ENCODE peak calls at places on chromosomes 13 and 19, in eight cellular contexts. Q, K, F, G, X, O, Y and M are unnamed samples. For H3K4me1, the result is how much of the 10 kb centered on the place peaks cover.

GRCh38 chr13:49954674-49955455 is 18.7 kb upstream of the SPRYD7 start:
- DNase-seq in K (no peak), X (no peak), Q (no peak), O (no peak), G (no peak), F (peak), Y (peak), M (no peak)

GRCh38 chr19:32404939-32405430 is 585 bp upstream of the DPY19L3 start:
- DNase-seq in Q (peak), K (peak), X (peak), G (no peak), F (no peak), Y (peak), O (no peak), M (peak)

GRCh38 chr13:43122706-43123268 is 99.4 kb downstream of the DNAJC15 start:
- DNase-seq in F (no peak), K (no peak), Y (no peak), Q (no peak), O (no peak), X (no peak), G (no peak), M (no peak)

GRCh38 chr13:97856001-97856675 is 97.3 kb upstream of the IPO5 start:
- DNase-seq in X (peak), G (no peak), F (no peak), Q (peak), K (peak), O (no peak), Y (peak), M (peak)

GRCh38 chr13:99724633-99725517 is 223.6 kb downstream of the TM9SF2 start:
- DNase-seq in F (no peak), Y (no peak), O (peak), X (no peak), Q (no peak), K (no peak), G (no peak), M (no peak)

GRCh38 chr13:98955336-98955735 is 22.5 kb downstream of the DOCK9 start:
- DNase-seq in F (no peak), O (no peak), G (no peak), Y (no peak), X (no peak), Q (no peak), K (no peak), M (no peak)

GRCh38 chr13:110518150-110518525 is 43.4 kb downstream of the RAB20 start:
- DNase-seq in X (no peak), K (no peak), Q (no peak), F (no peak), G (no peak), Y (no peak), O (no peak), M (peak)

GRCh38 chr19:32646556-32646955 is 28.4 kb downstream of the ANKRD27 start:
- DNase-seq in K (no peak), Q (no peak), Y (no peak), G (no peak), O (no peak), X (no peak), F (no peak), M (no peak)

GRCh38 chr19:18933297-18933696 is 7.7 kb downstream of the HOMER3 start:
- DNase-seq in O (no peak), K (no peak), Y (no peak), G (no peak), Q (no peak), F (no peak), X (no peak), M (no peak)

GRCh38 chr19:35404879-35405622 is 34.2 kb downstream of the GPR42 start:
- DNase-seq in O (no peak), Y (no peak), X (peak), K (no peak), F (peak), G (no peak), Q (no peak), M (no peak)

GRCh38 chr19:50341091-50341564 is 12.0 kb upstream of the KCNC3 start:
- DNase-seq in O (no peak), K (no peak), Y (no peak), G (no peak), X (no peak), F (no peak), Q (no peak), M (no peak)
- H3K4me3 ChIP-seq in O (peak), K (no peak), Y (no peak), G (no peak), X (no peak), F (no peak), Q (no peak), M (no peak)

DNA sequence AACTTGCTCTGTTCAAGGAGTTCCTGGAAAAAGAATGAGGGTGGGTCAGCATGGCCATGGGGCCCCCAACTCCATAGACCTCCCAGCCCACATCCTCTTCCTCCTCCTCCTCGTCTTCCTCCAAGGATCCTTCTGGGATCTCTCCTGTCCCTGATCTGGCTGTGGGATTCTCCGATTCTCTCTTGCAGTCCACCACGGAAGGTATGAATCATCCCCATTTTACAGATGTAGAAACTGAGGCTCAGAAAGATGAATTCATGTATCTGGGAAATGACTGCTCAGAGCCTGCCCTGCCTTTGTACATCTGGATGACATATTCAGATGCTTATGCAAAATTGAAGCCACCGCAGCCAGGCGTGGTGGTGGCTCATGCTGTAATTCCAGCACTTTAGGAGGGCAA is 2.2 kb upstream of the KANK2 start:
- DNase-seq in X (no peak), Q (no peak), O (no peak), K (no peak), Y (no peak), F (no peak), G (no peak), M (no peak)
- H3K4me1 ChIP-seq in X (under half), Q (under half), O (half or more), K (under half), Y (under half), F (under half), G (under half), M (under half)

GRCh38 chr19:33799507-33799906 is 2.8 kb downstream of the KCTD15 start:
- DNase-seq in X (no peak), Y (no peak), G (no peak), Q (no peak), O (no peak), K (no peak), F (no peak), M (no peak)

GRCh38 chr19:33800012-33800680 is 3.5 kb downstream of the KCTD15 start:
- DNase-seq in Q (no peak), K (no peak), G (no peak), Y (no peak), F (no peak), O (no peak), X (no peak), M (no peak)

GRCh38 chr19:33796164-33797100 is at the start of gene KCTD15:
- DNase-seq in G (no peak), O (no peak), X (peak), Y (peak), K (no peak), F (peak), Q (peak), M (no peak)

GRCh38 chr19:33798701-33799111 is 2.0 kb downstream of the KCTD15 start:
- DNase-seq in F (no peak), Y (no peak), K (no peak), Q (no peak), O (no peak), X (no peak), G (no peak), M (no peak)

DNA sequence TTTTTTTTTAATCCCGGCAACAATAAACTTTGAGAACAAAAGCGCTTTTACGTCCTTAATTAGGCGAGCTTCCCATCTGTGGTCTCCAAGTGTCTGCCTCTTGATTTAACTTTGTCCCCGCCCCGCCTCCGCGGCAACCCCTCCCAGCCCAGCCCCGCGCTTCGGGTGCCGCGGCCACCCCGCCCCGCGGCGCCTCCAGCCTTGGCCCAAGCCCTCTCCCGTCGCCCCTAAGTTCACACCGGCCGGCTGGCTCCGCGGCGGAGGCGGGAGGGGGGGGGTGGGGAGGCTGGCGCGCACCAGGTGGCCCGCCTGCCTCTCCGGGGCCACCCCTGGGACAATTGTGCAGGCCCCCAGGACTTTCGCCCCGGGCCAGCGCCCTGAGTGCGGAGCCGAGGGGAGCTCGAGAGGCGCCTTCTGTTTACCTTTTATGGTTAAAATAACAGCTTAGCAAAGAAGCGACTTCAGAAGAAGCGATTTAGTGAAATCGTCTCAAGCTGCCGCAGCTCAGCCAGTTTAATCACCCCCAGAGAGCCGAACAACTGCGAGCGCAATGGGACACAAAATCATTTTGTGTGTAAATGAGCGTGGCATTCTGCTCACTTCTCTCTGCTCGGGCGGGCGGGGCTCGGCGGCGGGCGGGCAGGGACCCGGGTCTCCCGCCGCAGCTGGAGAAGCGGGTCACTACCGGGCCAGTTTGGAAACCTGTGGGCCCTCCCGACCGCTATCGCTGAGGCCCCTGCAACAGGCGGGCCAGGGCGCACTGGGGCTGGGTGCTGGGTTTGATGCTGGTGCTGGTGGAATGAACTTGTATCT is 1.4 kb downstream of the KCTD15 start:
- DNase-seq in Q (peak), X (peak), Y (peak), O (no peak), K (peak), G (no peak), F (peak), M (peak)
- H3K27ac ChIP-seq in Q (no peak), X (peak), Y (peak), O (peak), K (peak), G (no peak), F (no peak), M (peak)

DNA sequence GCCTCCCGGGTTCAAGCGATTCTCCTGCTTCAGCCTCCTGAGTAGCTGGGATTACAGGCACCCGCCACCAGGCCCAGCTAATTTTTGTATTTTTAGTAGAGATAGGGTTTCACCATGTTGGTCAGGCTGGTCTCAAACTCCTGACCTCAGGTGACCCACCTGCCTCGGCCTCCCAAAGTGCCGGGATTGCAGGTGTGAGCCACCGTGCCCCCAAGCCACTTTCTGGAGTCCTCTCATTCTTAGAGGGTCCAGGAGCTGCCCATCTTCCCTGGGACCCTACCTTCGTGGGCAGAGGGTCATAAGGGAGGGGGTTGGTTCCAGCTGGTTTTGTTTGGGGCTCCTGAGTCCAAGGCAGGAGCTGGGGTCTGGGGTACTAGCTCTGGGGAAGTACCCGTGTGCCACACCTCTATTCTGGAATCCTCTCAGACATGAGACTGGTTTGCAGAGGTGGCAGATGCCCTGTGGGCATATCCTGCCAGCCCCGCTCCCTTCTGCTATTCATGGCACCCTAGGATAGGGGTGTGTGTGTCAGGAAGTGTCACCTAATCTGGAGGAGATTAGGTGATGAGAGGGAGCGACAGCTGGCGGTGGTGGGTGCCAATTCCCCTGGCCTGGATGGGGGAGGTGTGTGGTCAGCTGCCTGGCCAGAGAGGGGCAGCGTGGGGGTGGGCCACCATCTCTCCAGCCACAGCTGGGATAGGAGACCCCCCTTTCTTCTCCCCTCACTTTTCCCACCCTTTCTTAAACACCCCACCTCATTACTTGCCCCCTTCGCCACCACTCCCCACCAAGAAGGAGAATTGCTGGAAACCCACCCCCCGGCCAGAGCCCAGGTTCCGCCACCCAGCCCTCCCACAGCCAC is 2.1 kb downstream of the PRMT1 start:
- DNase-seq in X (peak), K (no peak), Q (no peak), G (no peak), Y (no peak), O (peak), F (no peak), M (no peak)
- H3K4me3 ChIP-seq in X (peak), K (no peak), Q (no peak), G (no peak), Y (no peak), O (no peak), F (no peak), M (no peak)

GRCh38 chr19:37936886-37937285 is 29.9 kb downstream of the SIPA1L3 start:
- DNase-seq in X (no peak), F (no peak), G (no peak), Y (no peak), O (no peak), K (no peak), Q (no peak), M (no peak)
- H3K4me1 ChIP-seq in X (under half), F (under half), G (under half), Y (under half), O (under half), K (under half), Q (under half), M (under half)